ENCODE peak calls at places on chromosome 6, in five cellular contexts. E, V, Q, S and C are unnamed samples. For H3K9me3, the result is how much of the 10 kb centered on the place peaks cover.

GRCh38 chr6:92354270-92354831 is 1065.0 kb downstream of the EPHA7 start:
- DNase-seq in S (no peak), E (no peak), Q (no peak), V (no peak), C (no peak)

GRCh38 chr6:161748535-161749386 is 474.9 kb upstream of the AGPAT4 start:
- DNase-seq in Q (no peak), V (no peak), S (peak), E (no peak), C (no peak)

GRCh38 chr6:121531658-121532167 is 96.3 kb downstream of the GJA1 start:
- DNase-seq in Q (no peak), S (no peak), E (no peak), V (no peak), C (no peak)

GRCh38 chr6:57063847-57064246 is 17.4 kb downstream of the KIAA1586 start:
- DNase-seq in S (no peak), V (no peak), Q (no peak), E (no peak), C (no peak)

GRCh38 chr6:82040405-82041221 is 206.9 kb downstream of the IBTK start:
- DNase-seq in E (no peak), Q (no peak), S (peak), V (no peak), C (no peak)

GRCh38 chr6:112557961-112558360 is 210.8 kb downstream of the RFPL4B start:
- DNase-seq in Q (no peak), E (no peak), S (no peak), V (no peak), C (no peak)

GRCh38 chr6:24547243-24547642 is 52.5 kb downstream of the ALDH5A1 start:
- DNase-seq in Q (no peak), S (peak), E (no peak), V (no peak), C (no peak)

GRCh38 chr6:128337619-128338018 is 182.8 kb downstream of the PTPRK start:
- DNase-seq in S (no peak), V (no peak), Q (no peak), E (no peak), C (no peak)

GRCh38 chr6:5471044-5471443 is 209.7 kb downstream of the FARS2 start:
- DNase-seq in Q (peak), E (peak), S (peak), V (no peak), C (peak)

GRCh38 chr6:6781172-6781876 is 192.8 kb downstream of the LY86 start:
- DNase-seq in E (peak), Q (peak), V (no peak), S (no peak), C (no peak)

GRCh38 chr6:21856096-21856825 is 262.7 kb downstream of the SOX4 start:
- DNase-seq in Q (no peak), E (no peak), V (no peak), S (no peak), C (no peak)

GRCh38 chr6:107488174-107488874 is 1.6 kb upstream of the SOBP start:
- DNase-seq in S (no peak), V (no peak), E (no peak), Q (no peak), C (no peak)

GRCh38 chr6:53547166-53547814 is 2.4 kb upstream of the GCLC start:
- DNase-seq in Q (no peak), V (no peak), S (no peak), E (no peak), C (no peak)

GRCh38 chr6:56363796-56364195 is 116.4 kb upstream of the COL21A1 start:
- DNase-seq in E (no peak), S (no peak), Q (no peak), V (no peak), C (no peak)

GRCh38 chr6:80637312-80637711 is 530.8 kb downstream of the BCKDHB start:
- DNase-seq in Q (no peak), E (no peak), V (no peak), S (no peak), C (no peak)

GRCh38 chr6:149846321-149846720 is 17.8 kb downstream of the LRP11 start:
- DNase-seq in E (no peak), V (no peak), S (no peak), Q (no peak), C (no peak)

GRCh38 chr6:97470322-97470721 is 187.3 kb upstream of the MMS22L start:
- DNase-seq in E (no peak), S (peak), V (no peak), Q (no peak), C (no peak)

GRCh38 chr6:134850906-134851305 is 99.0 kb downstream of the ALDH8A1 start:
- DNase-seq in E (no peak), S (no peak), Q (no peak), V (no peak), C (no peak)

GRCh38 chr6:63351995-63352586 is 32.3 kb upstream of the LGSN start:
- DNase-seq in V (no peak), Q (no peak), S (peak), E (no peak), C (no peak)

GRCh38 chr6:129812145-129812777 is 48.9 kb downstream of the TMEM244 start:
- DNase-seq in V (no peak), Q (no peak), S (no peak), E (no peak), C (no peak)

GRCh38 chr6:72890671-72891070 is 268.8 kb downstream of the KCNQ5 start:
- DNase-seq in Q (no peak), E (no peak), V (no peak), S (no peak), C (no peak)

GRCh38 chr6:66897576-66897975 is 1190.5 kb upstream of the EYS start:
- DNase-seq in Q (no peak), E (no peak), V (no peak), S (peak), C (no peak)

GRCh38 chr6:158262755-158263154 is 49.5 kb upstream of the TULP4 start:
- DNase-seq in V (no peak), Q (no peak), S (no peak), E (no peak), C (no peak)

GRCh38 chr6:137910424-137910834 is 43.4 kb downstream of the TNFAIP3 start:
- DNase-seq in Q (no peak), E (no peak), V (no peak), S (no peak), C (no peak)

GRCh38 chr6:84139311-84139710 is 88.1 kb downstream of the CEP162 start:
- DNase-seq in S (no peak), V (no peak), E (no peak), Q (no peak), C (no peak)

GRCh38 chr6:41498968-41499599 is 47.1 kb upstream of the FOXP4 start:
- DNase-seq in E (no peak), Q (no peak), S (no peak), V (no peak), C (no peak)

GRCh38 chr6:34246563-34247391 is 2.0 kb downstream of the SMIM29 start:
- DNase-seq in Q (peak), S (peak), E (no peak), V (no peak), C (no peak)

GRCh38 chr6:55443238-55444134 is 116.2 kb downstream of the GFRAL start:
- DNase-seq in E (no peak), V (no peak), Q (no peak), S (no peak), C (no peak)

GRCh38 chr6:68559052-68559451 is 76.0 kb upstream of the ADGRB3 start:
- DNase-seq in S (no peak), V (no peak), Q (no peak), E (no peak), C (no peak)

GRCh38 chr6:7730852-7731251 is 5.0 kb downstream of the BMP6 start:
- DNase-seq in S (no peak), V (no peak), Q (no peak), E (no peak), C (no peak)

GRCh38 chr6:140988780-140989179 is 1143.9 kb upstream of the GJE1 start:
- DNase-seq in V (no peak), S (no peak), E (no peak), Q (no peak), C (no peak)

DNA sequence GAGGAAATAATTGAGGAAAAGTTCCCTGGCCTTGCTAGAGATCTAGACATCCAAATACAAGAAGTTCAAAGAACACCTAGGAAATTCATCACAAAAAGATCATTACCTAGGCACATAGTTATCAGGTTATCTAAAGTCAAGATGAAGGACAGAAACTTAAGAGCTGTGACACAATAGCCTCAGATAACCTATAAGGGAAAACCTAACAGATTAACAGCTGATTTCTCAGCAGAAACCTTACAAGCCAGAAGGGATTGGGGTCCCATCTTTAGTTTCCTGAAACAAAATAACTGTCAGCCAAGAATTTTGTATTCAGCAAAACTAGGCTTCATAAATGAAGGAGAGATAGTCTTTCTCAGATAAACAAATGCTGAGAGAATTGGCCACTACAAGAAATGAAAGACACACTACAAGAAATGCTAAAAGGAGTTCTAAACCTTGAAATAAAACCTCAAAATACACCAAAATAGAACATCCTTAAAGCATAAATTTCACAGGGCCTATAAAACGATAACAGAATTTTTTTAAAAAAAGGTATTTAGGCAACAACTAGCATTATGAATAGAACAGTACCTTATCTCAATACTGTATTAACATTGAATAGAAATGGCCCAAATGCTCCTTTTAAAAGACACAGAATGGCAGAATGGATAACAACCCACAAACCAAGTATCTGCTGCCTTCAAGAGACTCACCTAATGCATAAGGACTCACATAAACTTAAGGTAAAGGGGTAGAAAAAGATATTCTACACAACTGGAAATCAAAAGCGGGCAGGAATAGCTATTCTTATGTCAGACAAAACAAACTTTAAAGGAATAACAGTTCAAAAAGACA is 9.7 kb downstream of the RNGTT start:
- DNase-seq in E (no peak), Q (no peak), S (no peak), V (no peak), C (no peak)
- H3K9me3 ChIP-seq in E (under half), Q (under half), S (under half), V (under half), C (under half)

DNA sequence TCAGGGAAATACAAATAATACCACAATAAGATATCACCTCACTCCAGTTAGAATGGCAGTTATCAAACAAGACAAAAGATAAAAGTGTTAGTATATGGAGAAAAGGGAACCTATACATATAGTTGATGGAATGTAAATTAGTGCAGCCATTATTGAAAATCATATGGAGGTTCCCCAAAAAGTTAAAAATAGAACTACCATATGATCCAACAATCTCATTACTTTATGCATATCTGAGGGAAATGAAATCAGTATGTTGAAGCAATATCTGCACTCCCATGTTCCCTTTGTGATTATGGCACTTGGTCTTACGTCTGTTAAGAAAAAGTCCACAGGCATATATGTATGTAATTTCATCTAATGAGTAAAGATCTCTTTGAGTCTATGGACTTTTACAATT is 96.9 kb downstream of the STXBP5 start:
- DNase-seq in S (no peak), E (no peak), V (no peak), Q (no peak), C (no peak)
- H3K9me3 ChIP-seq in S (under half), E (under half), V (under half), Q (under half), C (under half)

DNA sequence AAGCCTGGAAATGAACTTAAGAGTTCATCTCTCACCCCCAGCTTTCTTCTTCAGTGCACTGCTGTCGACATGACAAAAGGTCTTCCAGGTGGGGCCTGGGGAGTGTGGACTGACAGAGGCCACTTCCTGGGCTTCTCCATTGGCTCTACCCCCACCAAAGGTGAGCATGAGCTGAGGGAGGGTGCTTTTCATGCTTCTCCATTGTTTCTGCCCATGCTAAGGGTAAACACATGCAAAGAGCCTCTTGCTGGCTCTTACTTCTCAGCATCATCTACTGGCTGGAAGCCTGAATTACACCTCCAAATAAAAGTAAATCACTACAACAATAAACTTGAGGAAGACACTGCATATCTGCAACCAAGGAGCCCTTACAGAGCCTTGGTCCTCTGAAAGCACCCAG is 227.2 kb downstream of the EPM2A start:
- DNase-seq in S (no peak), V (no peak), E (no peak), Q (no peak), C (no peak)
- H3K9me3 ChIP-seq in S (under half), V (under half), E (under half), Q (under half), C (under half)

GRCh38 chr6:19270616-19271015 is 566.6 kb upstream of the ID4 start:
- DNase-seq in S (no peak), E (no peak), Q (no peak), V (no peak), C (no peak)

GRCh38 chr6:19268117-19268516 is 569.1 kb upstream of the ID4 start:
- DNase-seq in S (no peak), V (no peak), E (no peak), Q (no peak), C (no peak)

GRCh38 chr6:19268718-19269117 is 568.5 kb upstream of the ID4 start:
- DNase-seq in E (no peak), Q (no peak), S (no peak), V (no peak), C (no peak)

GRCh38 chr6:19269341-19269898 is 567.8 kb upstream of the ID4 start:
- DNase-seq in E (no peak), Q (no peak), S (no peak), V (no peak), C (no peak)
- H3K9me3 ChIP-seq in E (under half), Q (under half), S (under half), V (under half), C (under half)

GRCh38 chr6:9851541-9852380 is 563.1 kb downstream of the TFAP2A start:
- DNase-seq in S (no peak), Q (no peak), V (no peak), E (no peak), C (no peak)
- H3K9me3 ChIP-seq in S (under half), Q (under half), V (under half), E (under half), C (under half)

DNA sequence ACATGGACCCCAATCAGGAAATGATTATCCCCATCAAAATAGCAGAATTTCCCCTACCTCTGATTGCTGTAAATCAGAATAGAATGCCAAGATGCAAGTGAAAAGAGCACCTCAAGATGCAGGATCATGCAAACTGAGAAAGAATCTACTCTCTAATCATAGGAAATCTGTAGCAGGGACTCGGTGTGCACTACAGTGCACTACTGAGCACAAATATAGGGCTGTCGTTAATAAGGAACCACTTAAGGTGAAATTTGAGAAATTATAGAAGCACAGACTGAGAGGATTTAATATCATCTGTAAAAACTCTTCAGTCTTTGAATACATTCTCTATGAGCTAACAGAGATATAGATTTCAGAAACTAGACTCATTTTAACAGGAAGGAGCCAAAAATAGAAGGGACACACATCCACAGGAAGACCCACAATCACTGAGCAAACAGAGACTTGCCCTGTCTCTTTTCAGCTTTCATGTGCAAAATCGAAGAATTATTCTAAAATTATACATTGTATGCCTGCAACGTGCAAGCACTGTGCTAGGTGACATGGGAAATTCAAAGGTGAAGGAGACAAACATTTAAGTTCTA is 278.3 kb downstream of the HIVEP2 start:
- DNase-seq in S (no peak), V (no peak), Q (no peak), E (no peak), C (no peak)
- H3K9me3 ChIP-seq in S (under half), V (under half), Q (under half), E (under half), C (under half)